ENCODE peak calls at places on chromosomes 12 and 14, in nine cellular contexts. V is fibroblast of pulmonary artery; A is HEK293T; F is activated T-cell treated with anti-CD3 and anti-CD28 coated beads, Interleukin-2, amount 50 U/mL, for 72 hours; R is NCI-H510A; E is Kasumi-1; W is neuronal stem cell; O is GM04504; J is activated CD4-positive, alpha-beta T cell treated with anti-CD3 and anti-CD28 coated beads, Interleukin-2, amount 10 ng/mL, durations not matched to agents 7 days and 5 days. X is an unnamed sample.

GRCh38 chr12:87160848-87161601 is 868.2 kb downstream of the C12orf50 start:
- DNase-seq in V (no peak), A (no peak), F (no peak), R (no peak), E (no peak), W (no peak), O (no peak), J (no peak), X (no peak)

GRCh38 chr14:20688167-20688839 is at the start of gene ANG:
- DNase-seq in V (no peak), A (no peak), F (no peak), R (no peak), E (no peak), W (no peak), O (no peak), J (no peak), X (no peak)

GRCh38 chr14:63713058-63713457 is 14.8 kb downstream of the SGPP1 start:
- DNase-seq in V (peak; percentile 33), A (no peak), F (peak; percentile 10), R (no peak), E (no peak), W (no peak), O (no peak), J (no peak), X (no peak)

GRCh38 chr14:70692210-70692609 is 50.5 kb downstream of the TTC9 start:
- DNase-seq in V (no peak), A (no peak), F (no peak), R (no peak), E (no peak), W (no peak), O (no peak), J (no peak), X (no peak)

GRCh38 chr14:103073367-103073875 is 10.6 kb upstream of the LBHD2 start:
- DNase-seq in V (no peak), A (no peak), F (no peak), R (no peak), E (peak; percentile 23), W (no peak), O (no peak), J (no peak), X (no peak)

GRCh38 chr12:64395739-64396138 is 5.2 kb upstream of the C12orf56 start:
- DNase-seq in V (peak; percentile 61), A (no peak), F (no peak), R (no peak), E (no peak), W (no peak), O (no peak), J (no peak), X (no peak)

GRCh38 chr12:131799195-131799594 is 29.0 kb upstream of the MMP17 start:
- DNase-seq in V (no peak), A (no peak), F (no peak), R (no peak), E (no peak), W (no peak), O (no peak), J (no peak), X (no peak)

GRCh38 chr12:47709277-47710048 is 3.6 kb upstream of the RPAP3 start:
- DNase-seq in V (no peak), A (no peak), F (no peak), R (no peak), E (peak; percentile 33), W (no peak), O (no peak), J (no peak), X (no peak)

GRCh38 chr14:82419933-82420332 is 886.3 kb upstream of the SEL1L start:
- DNase-seq in V (no peak), A (no peak), F (no peak), R (no peak), E (no peak), W (no peak), O (no peak), J (no peak), X (no peak)

GRCh38 chr12:11827096-11827841 is 177.8 kb downstream of the ETV6 start:
- DNase-seq in V (no peak), A (peak; percentile 17), F (no peak), R (no peak), E (no peak), W (peak; percentile 52), O (no peak), J (no peak), X (no peak)

X was measured in GDM1.